ENCODE peak calls at places on chromosomes 3 and 15, in six cellular contexts. V is HepG2, D is upper lobe of left lung, L is K562, T is A549, C is GM12878. E is an unnamed sample.

GRCh38 chr15:74134387-74135027 is 4.1 kb downstream of the ISLR2 start:
- ATAC-seq in V (peak; percentile 73), C (peak; percentile 37), T (peak; percentile 35), D (no peak), L (no peak), E (no peak)

GRCh38 chr3:12178091-12178820 is 19.5 kb upstream of the TIMP4 start:
- ATAC-seq in L (no peak), T (no peak), V (no peak), D (peak; percentile 41), C (no peak), E (peak; percentile 48)

GRCh38 chr15:69951511-69952209 is 146.1 kb downstream of the TLE3 start:
- ATAC-seq in L (no peak), D (no peak), V (no peak), C (no peak), T (peak; percentile 45), E (no peak)

GRCh38 chr15:45121020-45121419 is 6.9 kb downstream of the DUOXA2 start:
- ATAC-seq in L (no peak), T (no peak), V (no peak), C (peak; percentile 37), D (no peak), E (no peak)

GRCh38 chr3:157147099-157147803 is 12.7 kb downstream of the CCNL1 start:
- ATAC-seq in T (no peak), L (peak; percentile 4), V (no peak), D (no peak), C (no peak), E (no peak)

GRCh38 chr3:106332884-106333283 is 464.1 kb upstream of the CBLB start:
- ATAC-seq in T (no peak), C (peak; percentile 68), V (no peak), D (no peak), L (no peak), E (no peak)

GRCh38 chr3:126671521-126671920 is 16.6 kb upstream of the TXNRD3 start:
- ATAC-seq in V (no peak), T (no peak), C (peak; percentile 30), D (no peak), L (no peak), E (no peak)

GRCh38 chr3:29319798-29320197 is 38.9 kb downstream of the RBMS3 start:
- ATAC-seq in D (no peak), V (no peak), L (no peak), C (no peak), T (no peak), E (no peak)

GRCh38 chr15:78075490-78076230 is 1.9 kb downstream of the TBC1D2B start:
- ATAC-seq in T (peak; percentile 42), C (peak; percentile 12), D (peak; percentile 70), L (peak; percentile 13), V (peak; percentile 68), E (peak; percentile 72)

GRCh38 chr3:87498358-87499080 is 222.1 kb upstream of the POU1F1 start:
- ATAC-seq in T (no peak), L (no peak), V (no peak), C (no peak), D (no peak), E (no peak)

GRCh38 chr3:13346481-13347389 is 73.4 kb downstream of the NUP210 start:
- ATAC-seq in L (no peak), V (peak; percentile 25), C (no peak), T (no peak), D (peak; percentile 17), E (no peak)

DNA sequence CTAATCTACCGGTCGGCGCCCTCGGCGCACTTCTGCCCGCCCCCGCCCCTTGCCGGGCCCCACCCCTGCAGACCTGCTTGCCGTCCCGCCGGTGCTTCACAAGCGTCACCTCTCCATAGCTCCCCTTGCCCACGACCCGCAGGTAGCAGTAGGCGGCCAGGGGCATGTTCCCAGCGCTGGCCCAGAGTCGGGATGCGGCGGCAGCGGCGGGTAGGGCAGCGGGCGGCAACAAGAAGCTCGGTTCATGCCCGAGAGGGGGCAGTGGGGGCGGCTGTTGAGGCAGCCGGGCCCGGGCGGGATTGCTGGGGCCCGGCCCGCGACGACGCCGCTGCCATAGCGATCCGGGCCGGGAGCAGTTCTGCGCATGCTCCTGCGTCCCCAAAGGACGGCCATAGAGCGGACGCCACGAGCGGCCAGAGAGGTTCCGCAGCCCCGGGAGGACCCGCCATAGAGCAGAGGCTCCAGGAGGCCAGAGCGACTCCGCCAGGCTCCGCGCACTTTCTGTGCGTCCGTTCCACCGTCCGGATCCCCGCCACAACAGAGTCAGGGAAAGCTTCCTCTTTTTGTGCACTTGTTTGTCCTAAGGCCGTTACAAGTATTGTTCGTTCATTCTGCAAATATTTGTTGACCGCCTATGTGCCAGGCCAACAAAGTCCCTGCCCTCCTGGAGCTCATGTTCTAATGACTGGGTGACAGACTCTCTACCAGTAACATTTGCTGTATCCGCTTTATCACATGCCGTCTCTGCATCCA is at the start of gene NEK4:
- ATAC-seq in C (peak; percentile 99), V (peak; percentile 91), D (peak; percentile 99), T (peak; percentile 99), L (peak; percentile 99), E (peak; percentile 99)
- TF ChIP-seq POLR2A in C (peak; percentile 98), V (peak; percentile 93), D (peak; percentile 63), T (peak; percentile 63), L (peak; percentile 96), E (peak; percentile 61)

DNA sequence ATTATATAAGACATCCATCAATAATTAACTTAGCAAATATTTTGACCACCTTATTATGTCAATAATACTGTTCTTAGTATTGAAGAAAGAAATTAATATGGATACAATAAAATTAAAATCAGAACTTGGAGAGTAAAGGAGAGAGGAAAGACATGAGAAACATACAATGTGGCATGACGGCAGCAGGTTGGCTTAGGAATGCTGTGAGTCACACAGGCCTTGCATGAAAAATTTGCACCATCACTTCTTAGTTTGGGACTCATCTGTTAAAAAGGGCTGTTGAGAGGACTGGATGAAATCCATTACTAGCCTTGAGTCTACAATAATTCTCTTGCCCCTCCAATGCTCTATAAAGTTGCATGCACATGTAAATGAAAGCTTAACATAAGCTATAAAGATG is 880.8 kb downstream of the ROBO1 start:
- ATAC-seq in C (no peak), T (peak; percentile 67), D (no peak), V (no peak), L (no peak), E (no peak)
- H3K4me3 ChIP-seq in C (no peak overlapping the region), T (no peak overlapping the region), D (no peak overlapping the region), V (no peak overlapping the region), L (no peak overlapping the region), E (no peak overlapping the region)

GRCh38 chr3:33592999-33593398 is 125.1 kb downstream of the CLASP2 start:
- ATAC-seq in L (no peak), C (no peak), D (no peak), V (no peak), T (no peak), E (no peak)

GRCh38 chr3:33586402-33586801 is 131.7 kb downstream of the CLASP2 start:
- ATAC-seq in T (no peak), V (no peak), C (no peak), D (no peak), L (no peak), E (no peak)

GRCh38 chr3:33590541-33590940 is 127.5 kb downstream of the CLASP2 start:
- ATAC-seq in L (no peak), D (no peak), V (no peak), C (no peak), T (no peak), E (no peak)
- TF ChIP-seq EP300 in L (no peak), D (no peak), V (no peak), C (no peak), T (no peak), E (no peak)

GRCh38 chr3:196604548-196604947 is 34.9 kb upstream of the NRROS start:
- ATAC-seq in L (no peak), D (no peak), V (peak; percentile 25), T (no peak), C (no peak), E (no peak)

GRCh38 chr3:196609815-196610515 is 29.5 kb upstream of the NRROS start:
- ATAC-seq in L (peak; percentile 11), T (no peak), C (peak; percentile 40), D (peak; percentile 36), V (peak; percentile 26), E (no peak)

GRCh38 chr3:196608693-196609092 is 30.8 kb upstream of the NRROS start:
- ATAC-seq in L (no peak), C (no peak), D (no peak), V (no peak), T (no peak), E (no peak)

GRCh38 chr3:196611761-196612483 is 27.6 kb upstream of the NRROS start:
- ATAC-seq in C (no peak), V (no peak), D (no peak), T (no peak), L (peak; percentile 75), E (no peak)

GRCh38 chr3:196609343-196609775 is 30.1 kb upstream of the NRROS start:
- ATAC-seq in C (peak; percentile 100), D (peak; percentile 98), T (peak; percentile 100), L (peak; percentile 96), V (peak; percentile 99), E (peak; percentile 94)
- TF ChIP-seq POLR2A in C (no peak), D (no peak), T (no peak), L (no peak), V (no peak), E (no peak)

DNA sequence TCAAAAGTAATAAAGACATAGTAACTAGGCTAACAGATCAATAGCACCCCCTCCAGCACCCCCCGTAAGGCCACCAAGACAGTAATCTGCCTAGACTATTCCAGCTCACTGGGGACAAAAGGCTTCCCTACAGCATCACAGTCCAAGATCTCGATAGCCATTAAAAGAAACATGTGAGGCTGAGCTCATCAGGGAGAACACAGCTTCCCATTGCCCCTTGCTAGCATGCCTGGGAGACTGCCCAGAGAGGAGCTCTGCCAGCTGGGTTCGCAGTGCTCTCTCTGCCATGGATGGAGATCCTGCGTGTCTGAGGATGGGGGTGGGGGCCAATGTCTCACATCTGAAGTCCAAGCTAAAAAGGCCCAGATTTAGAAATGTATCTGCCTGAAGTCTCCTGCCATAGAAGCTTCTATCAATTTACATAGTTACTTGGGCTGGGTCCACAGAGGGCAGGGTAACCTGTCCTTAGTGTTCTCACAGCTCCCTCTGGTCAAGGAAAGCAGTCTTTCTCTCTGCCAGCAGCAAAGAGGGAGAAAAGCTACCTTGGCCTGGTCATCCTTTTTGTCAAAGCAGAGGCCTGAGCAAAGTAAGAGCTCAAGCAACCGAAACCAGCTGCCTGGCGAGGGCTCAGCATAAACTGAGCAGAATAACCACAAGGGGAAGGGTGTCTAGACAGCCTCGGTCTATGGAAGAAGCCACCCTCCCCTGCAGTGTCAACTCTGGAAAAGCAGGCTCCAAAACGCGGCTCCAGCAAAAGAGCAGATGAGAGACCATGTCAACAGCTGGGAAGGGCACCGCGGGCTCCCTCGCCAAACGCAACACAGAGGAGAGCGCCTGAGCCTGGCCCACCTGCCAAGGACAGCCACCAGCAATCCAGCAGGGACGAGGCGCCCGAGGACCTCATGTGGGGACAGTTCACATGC is 17.6 kb downstream of the LRIG1 start:
- ATAC-seq in D (peak; percentile 82), C (peak; percentile 35), V (peak; percentile 7), L (no peak), T (no peak), E (peak; percentile 81)
- H3K4me3 ChIP-seq in D (no peak overlapping the region), C (no peak overlapping the region), V (no peak overlapping the region), L (no peak overlapping the region), T (no peak overlapping the region), E (no peak overlapping the region)

GRCh38 chr3:49358217-49358883 is at the start of gene GPX1:
- ATAC-seq in T (peak; percentile 93), C (peak; percentile 93), D (peak; percentile 95), L (no peak), V (peak; percentile 93), E (peak; percentile 96)
- TF ChIP-seq EP300 in T (no peak), C (no peak), D (no peak), L (no peak), V (no peak), E (no peak)

DNA sequence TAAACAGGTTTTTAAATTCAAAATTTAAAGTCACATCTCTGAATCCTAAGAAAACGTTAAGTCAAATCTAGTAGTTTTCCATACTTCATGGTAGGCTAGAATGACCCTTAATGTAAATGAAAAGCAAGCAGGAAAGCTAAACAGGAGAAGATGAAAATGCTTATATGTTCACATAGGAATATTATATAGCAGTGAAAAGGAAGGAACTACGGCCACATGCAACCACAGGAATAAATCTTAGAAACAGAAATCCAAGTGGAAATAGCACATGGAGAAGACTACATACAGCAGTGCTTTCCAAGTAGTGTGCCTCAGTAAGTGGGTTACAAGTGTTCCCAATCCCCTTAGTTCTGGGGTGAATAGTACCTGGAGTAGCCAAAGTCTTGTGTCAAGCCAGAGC is 296.2 kb downstream of the FHIT start:
- ATAC-seq in V (no peak), C (no peak), T (no peak), L (no peak), D (no peak), E (no peak)
- TF ChIP-seq POLR2A in V (no peak), C (no peak), T (no peak), L (no peak), D (no peak), E (no peak)

E was measured in gastroesophageal sphincter.